ENCODE peak calls at places on chromosomes 2 and 18, in six cellular contexts. C is cardiac muscle cell, K is psoas muscle, G is heart right ventricle, B is small intestine, V is colonic mucosa. Y is an unnamed sample.

GRCh38 chr18:62386091-62386490 is 61.0 kb downstream of the TNFRSF11A start:
- DNase-seq in C (no peak), K (no peak), G (no peak), B (no peak), V (no peak), Y (no peak)

GRCh38 chr18:62877448-62878221 is 162.3 kb downstream of the PHLPP1 start:
- DNase-seq in C (peak), K (no peak), G (no peak), B (no peak), V (no peak), Y (no peak)

GRCh38 chr2:213238753-213239591 is 45.3 kb upstream of the SPAG16 start:
- DNase-seq in C (no peak), K (no peak), G (no peak), B (no peak), V (no peak), Y (peak)

GRCh38 chr2:112273349-112273748 is 2.0 kb upstream of the ZC3H6 start:
- DNase-seq in C (no peak), K (no peak), G (no peak), B (no peak), V (no peak), Y (no peak)

GRCh38 chr2:229195346-229195947 is 75.6 kb downstream of the PID1 start:
- DNase-seq in C (no peak), K (no peak), G (no peak), B (peak), V (no peak), Y (no peak)

GRCh38 chr2:61988462-61989366 is 83.2 kb downstream of the COMMD1 start:
- DNase-seq in C (no peak), K (no peak), G (no peak), B (no peak), V (no peak), Y (no peak)

GRCh38 chr2:168470188-168470879 is 14.3 kb downstream of the CERS6 start:
- DNase-seq in C (no peak), K (no peak), G (no peak), B (no peak), V (no peak), Y (no peak)

GRCh38 chr2:134252092-134252775 is 1.6 kb upstream of the MGAT5 start:
- DNase-seq in C (no peak), K (no peak), G (no peak), B (no peak), V (no peak), Y (no peak)

GRCh38 chr2:37802106-37802791 is 122.8 kb upstream of the RMDN2 start:
- DNase-seq in C (no peak), K (no peak), G (no peak), B (no peak), V (no peak), Y (no peak)

GRCh38 chr18:9615280-9615797 is 980 bp upstream of the PPP4R1 start:
- DNase-seq in C (no peak), K (no peak), G (no peak), B (no peak), V (no peak), Y (no peak)

GRCh38 chr18:9613550-9614400 is 584 bp downstream of the PPP4R1 start:
- DNase-seq in C (peak), K (peak), G (peak), B (peak), V (peak), Y (peak)

GRCh38 chr18:9614401-9615279 is at the start of gene PPP4R1:
- DNase-seq in C (peak), K (peak), G (peak), B (peak), V (peak), Y (peak)

GRCh38 chr18:9612215-9612830 is 2.0 kb downstream of the PPP4R1 start:
- DNase-seq in C (peak), K (no peak), G (peak), B (peak), V (peak), Y (no peak)

DNA sequence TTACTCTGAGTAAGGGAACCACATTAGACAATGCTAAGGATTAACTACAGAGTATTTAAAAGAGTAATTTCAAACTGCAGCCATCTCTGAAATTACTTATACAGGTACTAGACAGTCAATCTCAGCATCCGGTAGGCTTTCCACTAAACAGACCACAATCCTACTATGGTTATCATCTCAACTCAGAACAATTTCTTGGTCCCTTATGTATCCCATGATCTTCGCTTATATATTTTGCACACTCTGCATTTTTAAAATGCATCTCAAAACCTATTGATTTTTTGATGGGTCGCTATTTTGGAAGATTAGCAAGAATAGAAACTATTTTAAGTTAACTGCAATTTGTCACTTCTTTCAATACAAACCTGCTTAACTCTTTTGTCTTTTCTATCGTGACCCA is 1.4 kb downstream of the PPP4R1 start:
- DNase-seq in C (no peak), K (no peak), G (no peak), B (no peak), V (no peak), Y (no peak)
- H3K4me3 ChIP-seq in C (peak), K (peak), G (peak), B (no peak), V (peak), Y (peak)

DNA sequence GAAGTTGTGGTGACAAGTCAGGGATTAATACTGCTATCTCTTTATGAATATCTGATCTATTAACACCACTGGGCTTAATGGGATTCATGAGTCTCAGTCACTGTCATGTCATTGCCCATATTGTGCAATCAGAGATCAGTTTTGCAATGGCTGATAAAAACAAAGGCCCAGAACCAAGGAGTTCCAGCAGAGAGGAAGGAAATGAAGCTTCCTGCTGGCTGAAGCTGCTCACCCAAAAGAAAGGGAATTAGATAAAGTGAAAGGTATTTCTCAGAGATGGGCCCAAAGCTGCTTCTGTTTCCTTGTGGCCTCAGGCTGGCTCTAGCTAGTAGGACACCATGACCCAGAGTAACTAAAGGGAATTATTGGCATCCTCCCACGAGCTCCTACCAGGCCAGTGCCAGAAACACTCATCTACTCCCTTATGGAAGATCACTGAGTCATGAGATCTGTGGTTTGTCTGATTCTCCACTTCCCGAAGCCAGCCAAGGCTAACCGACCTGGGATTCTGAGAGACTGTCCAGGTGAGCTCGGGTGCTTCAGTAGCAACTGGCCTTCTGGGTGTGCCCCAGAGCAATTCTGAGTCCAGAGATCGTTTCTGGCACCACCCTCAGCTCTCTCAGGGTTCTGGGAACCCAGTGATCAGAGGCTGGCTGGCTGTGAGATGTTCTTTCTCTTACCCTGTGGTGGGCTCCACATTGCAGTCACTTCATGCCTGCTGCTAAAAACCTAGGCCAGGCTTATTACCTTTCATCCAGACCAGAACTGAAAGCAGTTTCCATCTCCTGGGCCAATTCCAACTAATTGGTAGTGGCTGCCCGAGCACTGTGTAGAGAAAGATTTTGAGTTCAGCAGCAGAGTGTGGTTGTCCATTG is 129.5 kb upstream of the PELI1 start:
- DNase-seq in C (no peak), K (peak), G (peak), B (peak), V (peak), Y (peak)
- H3K4me3 ChIP-seq in C (no peak), K (peak), G (peak), B (no peak), V (no peak), Y (no peak)

DNA sequence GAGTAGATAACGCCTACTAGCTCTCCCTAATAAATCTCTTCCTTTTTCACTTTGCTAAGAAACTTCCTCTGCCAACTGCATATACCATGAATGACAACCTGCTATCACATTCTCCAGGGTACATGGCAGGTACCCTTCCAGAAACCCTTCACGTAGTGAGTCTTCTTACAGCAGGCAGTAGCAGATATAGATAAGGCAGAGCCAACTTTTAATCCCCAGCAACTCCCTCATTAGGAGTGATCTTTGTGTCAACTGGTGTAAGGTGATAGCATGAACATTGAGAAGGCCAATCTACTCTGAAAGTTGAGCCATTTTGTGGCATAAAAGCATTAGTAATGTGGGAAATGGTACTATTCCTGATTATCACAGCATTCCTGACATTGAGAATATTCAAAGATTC is 5.7 kb upstream of the STK17B start:
- DNase-seq in C (no peak), K (no peak), G (no peak), B (peak), V (no peak), Y (no peak)
- H3K4me3 ChIP-seq in C (no peak), K (no peak), G (no peak), B (no peak), V (no peak), Y (no peak)

GRCh38 chr18:50969448-50969847 is 1.6 kb downstream of the ELAC1 start:
- DNase-seq in C (no peak), K (no peak), G (no peak), B (no peak), V (no peak), Y (no peak)
- H3K4me3 ChIP-seq in C (no peak), K (peak), G (no peak), B (no peak), V (no peak), Y (no peak)

DNA sequence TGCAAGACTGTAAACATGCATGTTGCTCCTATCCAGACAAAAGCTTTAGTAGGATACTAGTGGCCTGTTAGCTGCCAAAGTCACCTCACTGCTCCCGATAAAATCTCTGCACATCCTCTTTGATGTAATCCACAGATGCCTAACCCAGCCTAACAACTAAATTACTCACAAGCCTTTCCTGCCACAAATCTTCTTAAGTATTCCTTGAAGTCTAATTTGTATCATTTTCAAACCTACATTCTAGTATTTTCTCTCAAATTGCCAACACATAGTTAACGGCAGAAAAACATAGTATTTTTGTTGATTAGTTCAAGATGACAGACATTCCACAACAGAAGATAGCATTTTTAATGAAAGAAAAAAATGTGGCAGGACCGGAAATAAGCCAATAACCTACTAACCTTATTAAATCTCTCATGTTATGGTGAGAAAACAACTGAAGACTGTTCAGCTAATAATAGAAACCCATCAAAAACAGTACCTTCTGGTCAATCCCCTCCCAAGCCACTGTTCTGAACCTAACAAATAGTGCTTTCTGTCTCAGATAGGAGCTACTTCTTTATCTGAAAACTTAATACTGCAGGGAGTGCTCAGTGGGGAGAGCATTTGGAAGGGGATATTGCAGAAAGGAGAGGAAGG is at the start of gene MPP4:
- DNase-seq in C (no peak), K (no peak), G (no peak), B (no peak), V (no peak), Y (no peak)
- H3K4me3 ChIP-seq in C (no peak), K (no peak), G (no peak), B (no peak), V (no peak), Y (no peak)

DNA sequence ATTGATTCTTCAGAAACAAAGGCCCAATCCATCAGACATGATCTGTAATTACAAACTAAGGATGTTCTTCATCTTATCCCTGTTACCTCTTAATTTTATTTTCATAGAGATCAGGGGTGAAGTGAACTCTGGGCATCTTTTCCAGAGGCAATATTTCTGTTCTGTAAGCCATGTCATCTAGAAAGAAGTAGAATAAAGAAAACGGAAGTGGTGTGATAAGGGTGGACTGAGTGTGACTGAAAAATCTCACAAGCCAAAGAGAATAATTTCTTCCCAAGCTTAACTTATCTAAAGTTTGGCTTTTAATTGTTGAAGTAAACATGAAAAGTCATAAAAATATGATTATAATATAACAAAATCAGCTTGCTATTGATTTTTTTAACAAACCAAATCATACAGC is 168.5 kb downstream of the ANKRD44 start:
- DNase-seq in C (no peak), K (no peak), G (no peak), B (no peak), V (no peak), Y (no peak)
- H3K4me3 ChIP-seq in C (no peak), K (no peak), G (no peak), B (no peak), V (no peak), Y (no peak)

GRCh38 chr2:239671916-239672849 is 271.4 kb upstream of the HDAC4 start:
- DNase-seq in C (no peak), K (no peak), G (no peak), B (no peak), V (no peak), Y (no peak)
- H3K4me3 ChIP-seq in C (no peak), K (no peak), G (no peak), B (no peak), V (no peak), Y (no peak)

GRCh38 chr18:76619342-76620315 is 124.6 kb upstream of the ZNF516 start:
- DNase-seq in C (peak), K (peak), G (peak), B (peak), V (peak), Y (peak)
- H3K4me3 ChIP-seq in C (peak), K (peak), G (peak), B (no peak), V (peak), Y (peak)

GRCh38 chr18:36675076-36675475 is 153.7 kb downstream of the TPGS2 start:
- DNase-seq in C (no peak), K (no peak), G (no peak), B (no peak), V (no peak), Y (no peak)

GRCh38 chr18:36676629-36677028 is 152.2 kb downstream of the TPGS2 start:
- DNase-seq in C (no peak), K (no peak), G (no peak), B (no peak), V (no peak), Y (no peak)

GRCh38 chr18:36668349-36668748 is 160.5 kb downstream of the TPGS2 start:
- DNase-seq in C (no peak), K (no peak), G (no peak), B (no peak), V (no peak), Y (no peak)

GRCh38 chr18:36672437-36673344 is 156.1 kb downstream of the TPGS2 start:
- DNase-seq in C (no peak), K (peak), G (no peak), B (no peak), V (peak), Y (peak)

DNA sequence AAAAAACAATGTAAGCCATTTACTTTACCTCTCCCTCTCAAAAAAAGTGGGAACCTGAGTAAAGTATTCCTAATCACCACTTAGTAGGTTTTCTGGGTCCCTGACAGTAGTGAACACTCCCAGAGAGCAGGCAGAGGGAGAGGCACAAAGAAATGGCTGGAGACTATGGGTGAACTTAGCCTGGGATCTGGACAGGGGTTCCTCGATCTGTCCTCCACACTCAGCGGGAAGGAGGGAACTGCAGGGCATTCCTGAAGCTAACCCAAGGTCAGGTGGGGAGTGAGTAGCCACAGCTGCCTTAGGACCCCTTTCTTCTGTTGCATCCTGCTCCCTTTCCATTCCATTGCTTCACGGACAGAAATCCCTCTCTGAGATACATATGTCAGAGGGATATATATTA is 155.3 kb downstream of the TPGS2 start:
- DNase-seq in C (no peak), K (no peak), G (no peak), B (no peak), V (no peak), Y (no peak)
- H3K4me3 ChIP-seq in C (no peak), K (peak), G (no peak), B (no peak), V (no peak), Y (no peak)